ENCODE peak calls at places on chromosomes 12 and 14, in seven cellular contexts. N is left ventricle myocardium inferior, L is IMR-90, O is mucosa of descending colon, W is lower lobe of right lung, B is fibroblast of lung, V is AG04450. T is an unnamed sample.

GRCh38 chr14:97788846-97789528 is 991.8 kb downstream of the VRK1 start:
- DNase-seq in B (no peak), V (no peak), W (no peak), N (no peak), L (no peak), O (no peak), T (no peak)

GRCh38 chr14:88765130-88765529 is 27.6 kb downstream of the EML5 start:
- DNase-seq in W (no peak), V (no peak), N (no peak), L (peak), B (peak), O (no peak), T (no peak)

GRCh38 chr12:55929306-55929791 is 1.6 kb upstream of the DGKA start:
- DNase-seq in V (no peak), O (peak), B (no peak), N (no peak), W (no peak), L (no peak), T (no peak)

GRCh38 chr14:36556811-36557433 is 25.5 kb downstream of the NKX2-8 start:
- DNase-seq in N (no peak), L (peak), V (no peak), W (no peak), O (peak), B (peak), T (peak)

GRCh38 chr14:68389973-68390372 is 402.9 kb downstream of the ZFP36L1 start:
- DNase-seq in W (no peak), B (no peak), O (no peak), L (no peak), V (no peak), N (no peak), T (no peak)

GRCh38 chr12:67386869-67387570 is 117.9 kb downstream of the CAND1 start:
- DNase-seq in W (no peak), N (no peak), L (no peak), B (peak), V (no peak), O (no peak), T (no peak)

GRCh38 chr14:71523630-71524320 is 408.5 kb upstream of the RGS6 start:
- DNase-seq in O (no peak), L (peak), B (peak), N (no peak), W (no peak), V (no peak), T (no peak)

GRCh38 chr12:14771651-14772137 is 31.6 kb downstream of the WBP11 start:
- DNase-seq in V (no peak), N (no peak), W (no peak), O (no peak), B (no peak), L (no peak), T (no peak)

GRCh38 chr12:82880442-82880901 is 193.8 kb downstream of the TMTC2 start:
- DNase-seq in W (no peak), B (peak), L (peak), O (no peak), V (no peak), N (no peak), T (no peak)

GRCh38 chr14:69423279-69423678 is 24.8 kb downstream of the SLC39A9 start:
- DNase-seq in O (no peak), N (no peak), W (no peak), B (no peak), L (peak), V (no peak), T (peak)

GRCh38 chr12:103924761-103925641 is 5.2 kb upstream of the HSP90B1 start:
- DNase-seq in N (no peak), V (peak), B (peak), L (peak), W (no peak), O (no peak), T (peak)

GRCh38 chr12:58919271-58920101 is 818 bp downstream of the LRIG3 start:
- DNase-seq in V (no peak), W (peak), B (peak), N (no peak), O (peak), L (peak), T (peak)

GRCh38 chr14:77369280-77369679 is 7.6 kb downstream of the TMED8 start:
- DNase-seq in O (no peak), V (no peak), N (no peak), W (no peak), B (no peak), L (no peak), T (no peak)

GRCh38 chr12:79885956-79886490 is 48.9 kb downstream of the PPP1R12A start:
- DNase-seq in B (no peak), N (no peak), L (no peak), W (no peak), O (no peak), V (no peak), T (peak)

GRCh38 chr12:109947511-109947910 is 47.4 kb downstream of the TCHP start:
- DNase-seq in N (no peak), B (peak), W (no peak), V (no peak), O (no peak), L (peak), T (peak)

GRCh38 chr12:7090222-7090998 is 1.8 kb downstream of the C1R start:
- DNase-seq in B (no peak), O (no peak), N (peak), W (no peak), V (no peak), L (peak), T (peak)

GRCh38 chr12:13959131-13959734 is 22.2 kb downstream of the GRIN2B start:
- DNase-seq in B (no peak), L (no peak), W (no peak), O (peak), V (no peak), N (peak), T (no peak)

GRCh38 chr14:69716483-69717187 is 50.3 kb upstream of the SRSF5 start:
- DNase-seq in V (peak), B (peak), W (no peak), N (peak), O (no peak), L (peak), T (peak)

GRCh38 chr12:47135578-47135977 is 55.8 kb upstream of the AMIGO2 start:
- DNase-seq in W (no peak), O (no peak), L (no peak), B (no peak), N (no peak), V (no peak), T (no peak)

GRCh38 chr12:63863658-63864455 is 19.4 kb downstream of the SRGAP1 start:
- DNase-seq in B (no peak), O (no peak), V (no peak), L (peak), W (no peak), N (no peak), T (no peak)

GRCh38 chr12:19491863-19492262 is 52.6 kb downstream of the AEBP2 start:
- DNase-seq in W (no peak), N (no peak), L (no peak), B (no peak), V (no peak), O (no peak), T (no peak)

GRCh38 chr12:121628037-121628436 is 1.7 kb downstream of the ORAI1 start:
- DNase-seq in O (peak), V (no peak), N (no peak), L (no peak), W (no peak), B (no peak), T (peak)

GRCh38 chr14:91164676-91165075 is 50.8 kb downstream of the DGLUCY start:
- DNase-seq in N (peak), O (peak), B (no peak), L (no peak), V (no peak), W (peak), T (no peak)

GRCh38 chr12:80938397-80938796 is 663 bp upstream of the LIN7A start:
- DNase-seq in B (no peak), O (no peak), V (no peak), N (no peak), W (no peak), L (no peak), T (peak)

DNA sequence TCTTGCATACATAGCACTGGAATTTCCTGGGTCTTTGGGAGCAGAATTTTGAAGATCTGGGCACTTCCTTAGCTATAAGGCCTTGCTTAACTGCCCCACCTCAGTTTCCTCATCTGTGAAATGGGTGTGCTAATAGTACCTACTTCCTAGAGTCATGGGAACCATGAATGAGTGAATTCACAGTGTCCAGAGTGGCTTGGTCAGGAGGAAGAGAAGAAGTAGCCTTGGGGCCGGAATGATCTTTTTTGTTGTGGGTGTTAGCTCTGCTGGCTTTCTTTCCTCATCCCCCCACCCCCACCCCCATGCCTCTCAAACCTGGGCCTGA is 2.4 kb downstream of the SH2B3 start:
- DNase-seq in O (no peak), B (no peak), W (no peak), L (no peak), V (no peak), N (no peak), T (peak)
- H3K4me3 ChIP-seq in O (no peak), B (peak), W (peak), L (no peak), V (peak), N (peak), T (peak)

GRCh38 chr14:104826197-104826857 is 25.4 kb downstream of the ZBTB42 start:
- DNase-seq in B (peak), W (peak), L (peak), V (peak), O (peak), N (peak), T (peak)

GRCh38 chr14:104822821-104823615 is 22.1 kb downstream of the ZBTB42 start:
- DNase-seq in W (no peak), B (no peak), V (no peak), O (no peak), L (no peak), N (no peak), T (no peak)

GRCh38 chr14:104827173-104828055 is 26.5 kb downstream of the ZBTB42 start:
- DNase-seq in O (peak), B (peak), L (peak), V (no peak), W (peak), N (no peak), T (peak)

GRCh38 chr14:104824353-104824997 is 23.6 kb downstream of the ZBTB42 start:
- DNase-seq in O (no peak), L (no peak), V (no peak), B (no peak), N (no peak), W (no peak), T (no peak)

GRCh38 chr14:104826858-104827172 is 25.9 kb downstream of the ZBTB42 start:
- DNase-seq in L (no peak), O (no peak), W (no peak), N (no peak), V (no peak), B (no peak), T (no peak)
- H3K4me3 ChIP-seq in L (peak), O (no peak), W (peak), N (peak), V (peak), B (peak), T (peak)

GRCh38 chr12:75977952-75978671 is 53.5 kb downstream of the PHLDA1 start:
- DNase-seq in N (no peak), V (peak), O (no peak), B (peak), L (peak), W (no peak), T (peak)
- H3K4me3 ChIP-seq in N (no peak), V (no peak), O (no peak), B (no peak), L (no peak), W (no peak), T (no peak)

GRCh38 chr12:50055831-50056628 is 1.4 kb upstream of the ASIC1 start:
- DNase-seq in B (peak), O (peak), W (peak), L (peak), N (no peak), V (no peak), T (peak)

GRCh38 chr12:50058743-50059312 is 1.4 kb downstream of the ASIC1 start:
- DNase-seq in L (no peak), V (no peak), O (no peak), W (peak), N (no peak), B (no peak), T (no peak)

GRCh38 chr12:50057896-50058670 is 687 bp downstream of the ASIC1 start:
- DNase-seq in L (no peak), V (no peak), W (peak), B (no peak), N (no peak), O (no peak), T (no peak)

GRCh38 chr12:50057000-50057841 is at the start of gene ASIC1:
- DNase-seq in L (peak), O (peak), N (peak), V (no peak), W (peak), B (peak), T (peak)

DNA sequence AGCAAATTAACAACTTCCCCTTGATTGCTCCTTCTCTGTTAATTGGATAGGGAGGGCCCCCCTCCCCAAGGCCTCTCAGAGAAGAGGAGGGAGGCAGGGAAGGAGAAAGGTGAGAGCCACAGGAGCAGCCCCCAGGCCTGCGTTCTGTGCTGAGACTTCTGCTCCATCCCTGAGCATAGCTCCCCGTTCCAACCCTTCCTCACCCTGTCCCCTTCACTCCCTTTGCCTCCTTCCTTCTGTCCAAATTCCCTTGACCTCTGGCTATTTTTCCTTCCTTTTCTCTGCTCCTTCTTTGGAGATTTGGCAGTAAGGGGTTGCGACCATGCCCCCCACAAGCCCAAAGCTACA is 793 bp upstream of the ASIC1 start:
- DNase-seq in L (no peak), W (no peak), N (no peak), V (no peak), O (no peak), B (no peak), T (no peak)
- H3K4me3 ChIP-seq in L (peak), W (no peak), N (peak), V (peak), O (no peak), B (peak), T (no peak)

GRCh38 chr12:77062396-77062795 is 3.0 kb downstream of the E2F7 start:
- DNase-seq in B (peak), N (no peak), O (no peak), V (no peak), L (no peak), W (no peak), T (peak)
- H3K4me3 ChIP-seq in B (peak), N (peak), O (no peak), V (peak), L (no peak), W (peak), T (no peak)

GRCh38 chr12:93167331-93167730 is 210.4 kb upstream of the NUDT4 start:
- DNase-seq in L (no peak), V (no peak), B (no peak), W (no peak), N (no peak), O (no peak), T (no peak)
- H3K4me3 ChIP-seq in L (no peak), V (no peak), B (no peak), W (no peak), N (peak), O (no peak), T (no peak)

GRCh38 chr12:68674376-68674775 is 12.4 kb upstream of the NUP107 start:
- DNase-seq in N (no peak), W (no peak), L (no peak), O (no peak), B (no peak), V (no peak), T (no peak)
- H3K4me3 ChIP-seq in N (no peak), W (no peak), L (no peak), O (no peak), B (no peak), V (no peak), T (no peak)

GRCh38 chr12:10094648-10095047 is 4.1 kb downstream of the CLEC1A start:
- DNase-seq in B (no peak), V (no peak), W (no peak), N (no peak), L (no peak), O (no peak), T (no peak)
- H3K4me3 ChIP-seq in B (no peak), V (no peak), W (peak), N (peak), L (no peak), O (no peak), T (no peak)

GRCh38 chr12:54368016-54368708 is 3.9 kb upstream of the GPR84 start:
- DNase-seq in N (no peak), O (no peak), L (no peak), B (no peak), W (no peak), V (no peak), T (no peak)
- H3K4me3 ChIP-seq in N (peak), O (no peak), L (no peak), B (no peak), W (peak), V (no peak), T (no peak)

DNA sequence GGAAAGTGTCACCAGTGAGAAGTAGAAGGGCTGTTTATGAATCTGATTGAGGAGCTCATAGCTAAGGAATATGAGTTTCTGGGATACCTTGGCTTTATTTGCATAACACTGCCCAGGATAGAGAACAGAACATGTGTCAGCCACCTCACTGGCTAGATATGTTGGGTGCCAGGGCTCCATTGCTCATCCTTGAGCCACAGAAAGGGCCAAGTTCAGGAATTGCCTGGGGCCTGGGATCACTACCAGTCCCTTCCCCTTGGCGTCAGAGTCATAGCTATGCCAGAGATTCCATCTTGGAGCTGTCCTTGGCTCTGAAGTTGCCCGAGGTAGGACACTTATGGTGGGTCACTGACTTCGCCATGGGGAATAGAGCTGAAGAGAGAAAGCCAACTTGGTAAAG is 49.0 kb downstream of the IFT43 start:
- DNase-seq in V (no peak), W (no peak), O (no peak), B (no peak), L (no peak), N (no peak), T (no peak)
- H3K4me3 ChIP-seq in V (no peak), W (no peak), O (no peak), B (no peak), L (no peak), N (no peak), T (no peak)